ENCODE peak calls at places on chromosome 17, in eight cellular contexts. A is stimulated activated effector memory CD8-positive, alpha-beta T cell treated with anti-CD3 and anti-CD28 coated beads, Interleukin-12 subunit alpha, Interleukin-12 subunit beta, amount 100 ng/mL, for 72 hours; R is glomerular endothelial cell; U is heart left ventricle; Y is BE2C; Q is T-helper 17 cell; N is right cardiac atrium; B is anterior cingulate cortex. X is an unnamed sample.

GRCh38 chr17:3019761-3020160 is 43.6 kb downstream of the OR1D5 start:
- DNase-seq in A (no peak), R (no peak), U (no peak), Y (no peak), Q (no peak), N (no peak), B (no peak), X (no peak)

GRCh38 chr17:41773190-41773588 is 13.3 kb downstream of the JUP start:
- DNase-seq in A (no peak), R (no peak), U (peak), Y (peak), Q (no peak), N (peak), B (no peak), X (no peak)

GRCh38 chr17:78915872-78916632 is 9.1 kb downstream of the TIMP2 start:
- DNase-seq in A (no peak), R (no peak), U (peak), Y (no peak), Q (no peak), N (peak), B (no peak), X (peak)

GRCh38 chr17:79699386-79700036 is 31.2 kb upstream of the ENPP7 start:
- DNase-seq in A (no peak), R (no peak), U (no peak), Y (no peak), Q (no peak), N (no peak), B (no peak), X (no peak)

GRCh38 chr17:50056961-50057330 is 1.0 kb downstream of the ITGA3 start:
- DNase-seq in A (no peak), R (no peak), U (no peak), Y (no peak), Q (no peak), N (no peak), B (no peak), X (no peak)

GRCh38 chr17:76683011-76683755 is 27.6 kb downstream of the MXRA7 start:
- DNase-seq in A (no peak), R (no peak), U (no peak), Y (peak), Q (no peak), N (no peak), B (no peak), X (no peak)

GRCh38 chr17:83154311-83155127 is 75.1 kb downstream of the METRNL start:
- DNase-seq in A (no peak), R (no peak), U (no peak), Y (no peak), Q (no peak), N (no peak), B (no peak), X (no peak)

GRCh38 chr17:2259769-2260536 is 43.6 kb downstream of the SMG6 start:
- DNase-seq in A (peak), R (no peak), U (no peak), Y (no peak), Q (peak), N (no peak), B (no peak), X (no peak)

GRCh38 chr17:38430316-38430715 is 2.1 kb downstream of the ARHGAP23 start:
- DNase-seq in A (no peak), R (no peak), U (no peak), Y (no peak), Q (no peak), N (no peak), B (no peak), X (peak)

GRCh38 chr17:17860761-17861107 is 23.9 kb upstream of the SREBF1 start:
- DNase-seq in A (no peak), R (no peak), U (no peak), Y (no peak), Q (no peak), N (no peak), B (no peak), X (no peak)

X was measured in midbrain.